ENCODE peak calls at places on chromosomes 3 and 15, in nine cellular contexts. Z, R, L, I, W, D, K, G and F are unnamed samples.

GRCh38 chr3:64340636-64341240 is 115.5 kb upstream of the PRICKLE2 start:
- DNase-seq in Z (no peak), R (no peak), L (no peak), I (peak; percentile 93), W (peak; percentile 95), D (no peak), K (no peak), G (no peak), F (no peak)

GRCh38 chr3:66372681-66373350 is 128.0 kb downstream of the LRIG1 start:
- DNase-seq in Z (no peak), R (no peak), L (peak; percentile 63), I (peak; percentile 20), W (no peak), D (peak; percentile 59), K (no peak), G (no peak), F (peak; percentile 4)

GRCh38 chr3:176149567-176149966 is 1047.7 kb downstream of the TBL1XR1 start:
- DNase-seq in Z (no peak), R (no peak), L (no peak), I (no peak), W (no peak), D (no peak), K (no peak), G (no peak), F (no peak)

GRCh38 chr3:10193692-10194327 is 29.1 kb downstream of the IRAK2 start:
- DNase-seq in Z (no peak), R (no peak), L (no peak), I (no peak), W (no peak), D (no peak), K (no peak), G (no peak), F (no peak)

GRCh38 chr3:152151216-152151874 is 117.4 kb upstream of the MBNL1 start:
- DNase-seq in Z (no peak), R (no peak), L (no peak), I (peak; percentile 24), W (no peak), D (no peak), K (no peak), G (no peak), F (no peak)

GRCh38 chr3:143975549-143976152 is 4.0 kb downstream of the DIPK2A start:
- DNase-seq in Z (no peak), R (no peak), L (no peak), I (peak; percentile 81), W (peak; percentile 69), D (peak; percentile 16), K (no peak), G (no peak), F (peak; percentile 67)

GRCh38 chr15:45414215-45414885 is 36.0 kb upstream of the GATM start:
- DNase-seq in Z (no peak), R (no peak), L (no peak), I (no peak), W (no peak), D (no peak), K (no peak), G (no peak), F (no peak)

GRCh38 chr15:83285979-83286553 is 1.6 kb upstream of the BNC1 start:
- DNase-seq in Z (no peak), R (no peak), L (no peak), I (peak; percentile 88), W (peak; percentile 83), D (no peak), K (no peak), G (no peak), F (no peak)

GRCh38 chr15:31489801-31490646 is 163.4 kb downstream of the KLF13 start:
- DNase-seq in Z (peak; percentile 38), R (peak; percentile 67), L (peak; percentile 52), I (peak; percentile 62), W (peak; percentile 64), D (peak; percentile 78), K (no peak), G (peak; percentile 41), F (peak; percentile 64)

GRCh38 chr3:94776401-94776915 is 713.6 kb downstream of the NSUN3 start:
- DNase-seq in Z (no peak), R (no peak), L (no peak), I (no peak), W (no peak), D (no peak), K (no peak), G (no peak), F (no peak)

GRCh38 chr3:127425505-127426443 is 137.9 kb upstream of the PRR20G start:
- DNase-seq in Z (no peak), R (no peak), L (no peak), I (no peak), W (no peak), D (no peak), K (no peak), G (no peak), F (no peak)

GRCh38 chr3:14424711-14425573 is 22.5 kb downstream of the SLC6A6 start:
- DNase-seq in Z (peak; percentile 76), R (no peak), L (no peak), I (peak; percentile 73), W (peak; percentile 67), D (no peak), K (no peak), G (no peak), F (no peak)

GRCh38 chr15:83248944-83249343 is 35.5 kb downstream of the BNC1 start:
- DNase-seq in Z (no peak), R (no peak), L (no peak), I (no peak), W (no peak), D (peak; percentile 63), K (no peak), G (no peak), F (no peak)

GRCh38 chr15:64622410-64623260 is 152.8 kb downstream of the RBPMS2 start:
- DNase-seq in Z (no peak), R (no peak), L (no peak), I (no peak), W (no peak), D (no peak), K (peak; percentile 96), G (no peak), F (no peak)

GRCh38 chr3:94162700-94163099 is 99.8 kb downstream of the NSUN3 start:
- DNase-seq in Z (no peak), R (no peak), L (no peak), I (peak; percentile 34), W (peak; percentile 7), D (no peak), K (no peak), G (no peak), F (peak; percentile 49)

GRCh38 chr3:186241910-186242821 is 119.9 kb downstream of the DGKG start:
- DNase-seq in Z (peak; percentile 70), R (peak; percentile 88), L (peak; percentile 64), I (peak; percentile 82), W (peak; percentile 96), D (peak; percentile 84), K (no peak), G (peak; percentile 35), F (peak; percentile 96)

GRCh38 chr3:188266581-188267274 is 112.8 kb downstream of the LPP start:
- DNase-seq in Z (peak; percentile 73), R (peak; percentile 67), L (no peak), I (peak; percentile 86), W (peak; percentile 89), D (no peak), K (no peak), G (peak; percentile 62), F (no peak)

GRCh38 chr3:187263270-187263669 is 28.3 kb downstream of the MASP1 start:
- DNase-seq in Z (no peak), R (no peak), L (no peak), I (peak; percentile 28), W (peak; percentile 77), D (no peak), K (no peak), G (no peak), F (no peak)

GRCh38 chr3:15329058-15330005 is 3.1 kb downstream of the SH3BP5 start:
- DNase-seq in Z (no peak), R (no peak), L (no peak), I (no peak), W (no peak), D (no peak), K (no peak), G (no peak), F (peak; percentile 46)

GRCh38 chr15:72846027-72846426 is 62.5 kb upstream of the ADPGK start:
- DNase-seq in Z (no peak), R (no peak), L (no peak), I (no peak), W (no peak), D (no peak), K (no peak), G (no peak), F (no peak)

GRCh38 chr15:75696854-75697259 is 15.8 kb downstream of the CSPG4 start:
- DNase-seq in Z (no peak), R (no peak), L (no peak), I (no peak), W (no peak), D (no peak), K (no peak), G (no peak), F (no peak)
- H3K4me3 ChIP-seq in Z (no peak overlapping the region), R (no peak overlapping the region), L (no peak overlapping the region), I (no peak overlapping the region), W (no peak overlapping the region), D (no peak overlapping the region), K (no peak overlapping the region), G (no peak overlapping the region), F (no peak overlapping the region)

DNA sequence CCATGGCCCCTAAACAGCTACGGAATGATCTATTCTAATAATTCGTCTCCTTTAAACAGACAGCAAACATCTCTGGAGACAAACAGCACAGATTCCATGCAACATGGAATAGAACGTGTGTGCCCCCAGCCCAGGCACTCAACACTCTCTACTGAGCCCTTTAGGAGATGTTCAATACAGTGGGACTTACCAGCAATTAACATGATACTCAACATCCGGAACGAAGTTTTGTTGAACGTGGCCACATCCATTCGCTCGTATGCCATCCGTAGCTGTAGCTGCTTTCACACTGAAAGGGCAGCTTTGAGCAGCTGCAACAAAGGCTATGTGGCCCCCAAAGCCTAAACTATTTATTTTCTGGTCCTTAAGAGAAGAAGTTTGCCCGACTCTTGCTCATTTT is 3.5 kb downstream of the ADAMTS17 start:
- DNase-seq in Z (no peak), R (no peak), L (no peak), I (no peak), W (no peak), D (no peak), K (no peak), G (no peak), F (no peak)
- H3K27ac ChIP-seq in Z (no peak overlapping the region), R (no peak overlapping the region), L (no peak overlapping the region), I (no peak overlapping the region), W (no peak overlapping the region), D (no peak overlapping the region), K (no peak overlapping the region), G (no peak overlapping the region), F (no peak overlapping the region)

DNA sequence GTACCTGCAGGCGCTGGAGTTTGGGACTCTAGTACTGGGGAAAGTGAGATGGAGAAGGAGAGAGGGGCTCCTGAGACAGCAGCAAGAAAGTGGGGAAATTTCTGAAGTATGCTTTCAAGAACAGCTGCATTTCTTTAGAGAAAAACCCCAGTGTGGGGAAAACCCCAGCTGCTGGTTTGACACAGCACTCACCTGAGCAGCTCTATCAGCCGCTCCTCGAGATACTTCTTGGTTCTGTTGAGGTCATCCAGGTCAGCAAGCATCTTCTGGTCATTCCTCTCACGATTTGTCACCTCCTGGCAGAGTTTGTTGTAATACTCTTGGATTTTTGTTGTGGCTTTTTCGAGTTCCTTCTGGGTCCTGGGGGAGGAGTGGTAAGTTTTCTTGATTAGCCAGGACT is 18.8 kb downstream of the CXCR6 start:
- DNase-seq in Z (no peak), R (no peak), L (no peak), I (no peak), W (no peak), D (no peak), K (no peak), G (no peak), F (no peak)
- H3K36me3 ChIP-seq in Z (peaks cover 28% of the 10 kb centered on the region), R (peaks cover 100% of the 10 kb centered on the region), L (peaks cover 27% of the 10 kb centered on the region), I (peaks cover 75% of the 10 kb centered on the region), W (peaks cover 74% of the 10 kb centered on the region), D (peaks cover 7% of the 10 kb centered on the region), K (peaks cover 26% of the 10 kb centered on the region), G (no peaks in the 10 kb centered on the region), F (peaks cover 3% of the 10 kb centered on the region)

GRCh38 chr15:55743615-55743978 is 645 bp upstream of the PRTG start:
- DNase-seq in Z (no peak), R (no peak), L (no peak), I (no peak), W (no peak), D (no peak), K (no peak), G (no peak), F (no peak)
- H3K4me3 ChIP-seq in Z (peak overlapping the region; percentile 90), R (peak overlapping the region; percentile 77), L (peak overlapping the region; percentile 61), I (peak overlapping the region; percentile 71), W (peak overlapping the region; percentile 79), D (peak overlapping the region; percentile 93), K (no peak overlapping the region), G (peak overlapping the region; percentile 93), F (no peak overlapping the region)